ENCODE peak calls at places on chromosome 10, in eight cellular contexts. One of them, this sample, is unnamed.

GRCh38 chr10:35546824-35547225 is 58.3 kb upstream of the GJD4 start:
- DNase-seq in A549: peak; percentile 86
- DNase-seq in IMR-90: peak; percentile 61
- DNase-seq in MM.1S: no peak
- DNase-seq in transverse colon: no peak
- DNase-seq in HCT116: no peak
- DNase-seq in body of pancreas: no peak
- DNase-seq in SJSA1: no peak
- DNase-seq in this sample: no peak

GRCh38 chr10:24255907-24256306 is 47.0 kb downstream of the KIAA1217 start:
- DNase-seq in transverse colon: no peak
- DNase-seq in A549: no peak
- DNase-seq in IMR-90: no peak
- DNase-seq in SJSA1: no peak
- DNase-seq in body of pancreas: no peak
- DNase-seq in MM.1S: no peak
- DNase-seq in HCT116: no peak
- DNase-seq in this sample: no peak

GRCh38 chr10:77005901-77006300 is 631.7 kb downstream of the KCNMA1 start:
- DNase-seq in HCT116: no peak
- DNase-seq in MM.1S: no peak
- DNase-seq in A549: no peak
- DNase-seq in body of pancreas: no peak
- DNase-seq in transverse colon: no peak
- DNase-seq in SJSA1: no peak
- DNase-seq in IMR-90: no peak
- DNase-seq in this sample: no peak

GRCh38 chr10:23200586-23200985 is 8.5 kb downstream of the PTF1A start:
- DNase-seq in A549: no peak
- DNase-seq in SJSA1: no peak
- DNase-seq in MM.1S: no peak
- DNase-seq in IMR-90: no peak
- DNase-seq in HCT116: no peak
- DNase-seq in transverse colon: no peak
- DNase-seq in body of pancreas: no peak
- DNase-seq in this sample: no peak

GRCh38 chr10:36880898-36881297 is 244.5 kb upstream of the ANKRD30A start:
- DNase-seq in HCT116: no peak
- DNase-seq in MM.1S: peak; percentile 34
- DNase-seq in A549: peak; percentile 45
- DNase-seq in body of pancreas: no peak
- DNase-seq in SJSA1: no peak
- DNase-seq in IMR-90: peak; percentile 56
- DNase-seq in transverse colon: no peak
- DNase-seq in this sample: no peak

GRCh38 chr10:114647545-114648138 is 10.4 kb downstream of the ABLIM1 start:
- DNase-seq in transverse colon: no peak
- DNase-seq in SJSA1: no peak
- DNase-seq in IMR-90: peak; percentile 41
- DNase-seq in HCT116: no peak
- DNase-seq in A549: no peak
- DNase-seq in body of pancreas: no peak
- DNase-seq in MM.1S: no peak
- DNase-seq in this sample: no peak

GRCh38 chr10:34707656-34708055 is 107.4 kb downstream of the PARD3 start:
- DNase-seq in A549: no peak
- DNase-seq in IMR-90: no peak
- DNase-seq in body of pancreas: no peak
- DNase-seq in SJSA1: no peak
- DNase-seq in MM.1S: no peak
- DNase-seq in HCT116: no peak
- DNase-seq in transverse colon: no peak
- DNase-seq in this sample: no peak

GRCh38 chr10:85650791-85651506 is 715.6 kb downstream of the GRID1 start:
- DNase-seq in body of pancreas: no peak
- DNase-seq in A549: no peak
- DNase-seq in SJSA1: no peak
- DNase-seq in IMR-90: no peak
- DNase-seq in MM.1S: no peak
- DNase-seq in transverse colon: no peak
- DNase-seq in HCT116: no peak
- DNase-seq in this sample: no peak

GRCh38 chr10:33132626-33133025 is 174.6 kb upstream of the ITGB1 start:
- DNase-seq in transverse colon: no peak
- DNase-seq in SJSA1: no peak
- DNase-seq in HCT116: no peak
- DNase-seq in IMR-90: no peak
- DNase-seq in A549: peak; percentile 77
- DNase-seq in MM.1S: no peak
- DNase-seq in body of pancreas: no peak
- DNase-seq in this sample: no peak

GRCh38 chr10:129410688-129411087 is 56.4 kb upstream of the MGMT start:
- DNase-seq in HCT116: no peak
- DNase-seq in IMR-90: no peak
- DNase-seq in transverse colon: no peak
- DNase-seq in body of pancreas: no peak
- DNase-seq in A549: no peak
- DNase-seq in MM.1S: no peak
- DNase-seq in SJSA1: no peak
- DNase-seq in this sample: no peak

GRCh38 chr10:78717200-78717599 is 351.6 kb upstream of the ZMIZ1 start:
- DNase-seq in IMR-90: peak; percentile 73
- DNase-seq in SJSA1: no peak
- DNase-seq in body of pancreas: no peak
- DNase-seq in MM.1S: no peak
- DNase-seq in HCT116: no peak
- DNase-seq in transverse colon: peak; percentile 15
- DNase-seq in A549: no peak
- DNase-seq in this sample: peak; percentile 58

GRCh38 chr10:35765039-35765662 is 123.1 kb upstream of the FZD8 start:
- DNase-seq in body of pancreas: peak; percentile 33
- DNase-seq in transverse colon: peak; percentile 25
- DNase-seq in IMR-90: no peak
- DNase-seq in HCT116: no peak
- DNase-seq in A549: no peak
- DNase-seq in MM.1S: no peak
- DNase-seq in SJSA1: no peak
- DNase-seq in this sample: no peak

GRCh38 chr10:61974611-61975010 is 73.1 kb downstream of the ARID5B start:
- DNase-seq in body of pancreas: peak; percentile 26
- DNase-seq in IMR-90: peak; percentile 75
- DNase-seq in HCT116: no peak
- DNase-seq in A549: no peak
- DNase-seq in MM.1S: no peak
- DNase-seq in SJSA1: no peak
- DNase-seq in transverse colon: peak; percentile 51
- DNase-seq in this sample: no peak

GRCh38 chr10:14325325-14325955 is 5.3 kb downstream of the FRMD4A start:
- DNase-seq in HCT116: peak; percentile 50
- DNase-seq in MM.1S: no peak
- DNase-seq in SJSA1: no peak
- DNase-seq in transverse colon: peak; percentile 23
- DNase-seq in body of pancreas: peak; percentile 79
- DNase-seq in A549: peak; percentile 64
- DNase-seq in IMR-90: peak; percentile 12
- DNase-seq in this sample: no peak

GRCh38 chr10:122376364-122376961 is 2.0 kb downstream of the PLEKHA1 start:
- DNase-seq in transverse colon: no peak
- DNase-seq in body of pancreas: no peak
- DNase-seq in IMR-90: no peak
- DNase-seq in HCT116: no peak
- DNase-seq in A549: no peak
- DNase-seq in SJSA1: no peak
- DNase-seq in MM.1S: no peak
- DNase-seq in this sample: no peak

GRCh38 chr10:119139464-119140067 is 25.9 kb downstream of the SFXN4 start:
- DNase-seq in body of pancreas: no peak
- DNase-seq in IMR-90: peak; percentile 35
- DNase-seq in MM.1S: no peak
- DNase-seq in transverse colon: no peak
- DNase-seq in A549: peak; percentile 59
- DNase-seq in HCT116: peak; percentile 16
- DNase-seq in SJSA1: peak; percentile 56
- DNase-seq in this sample: no peak

GRCh38 chr10:123999261-123999660 is 94.1 kb downstream of the CHST15 start:
- DNase-seq in IMR-90: no peak
- DNase-seq in body of pancreas: no peak
- DNase-seq in MM.1S: no peak
- DNase-seq in SJSA1: no peak
- DNase-seq in transverse colon: no peak
- DNase-seq in HCT116: no peak
- DNase-seq in A549: no peak
- DNase-seq in this sample: peak; percentile 58

GRCh38 chr10:7471720-7472367 is 61.0 kb upstream of the SFMBT2 start:
- DNase-seq in SJSA1: no peak
- DNase-seq in HCT116: no peak
- DNase-seq in A549: no peak
- DNase-seq in body of pancreas: no peak
- DNase-seq in transverse colon: peak; percentile 67
- DNase-seq in MM.1S: peak; percentile 94
- DNase-seq in IMR-90: no peak
- DNase-seq in this sample: no peak

GRCh38 chr10:45443101-45444009 is 69.3 kb downstream of the ALOX5 start:
- DNase-seq in body of pancreas: no peak
- DNase-seq in IMR-90: no peak
- DNase-seq in SJSA1: peak; percentile 43
- DNase-seq in A549: no peak
- DNase-seq in transverse colon: no peak
- DNase-seq in MM.1S: no peak
- DNase-seq in HCT116: no peak
- DNase-seq in this sample: no peak

GRCh38 chr10:95456486-95456885 is 104.7 kb downstream of the SORBS1 start:
- DNase-seq in HCT116: no peak
- DNase-seq in A549: no peak
- DNase-seq in MM.1S: no peak
- DNase-seq in SJSA1: no peak
- DNase-seq in IMR-90: no peak
- DNase-seq in transverse colon: no peak
- DNase-seq in body of pancreas: no peak
- DNase-seq in this sample: peak; percentile 47
- H3K27ac ChIP-seq in HCT116: no peak overlapping the region
- H3K27ac ChIP-seq in A549: no peak overlapping the region
- H3K27ac ChIP-seq in MM.1S: no peak overlapping the region
- H3K27ac ChIP-seq in SJSA1: no peak overlapping the region
- H3K27ac ChIP-seq in IMR-90: no peak overlapping the region
- H3K27ac ChIP-seq in transverse colon: peak overlapping the region; percentile 89
- H3K27ac ChIP-seq in body of pancreas: peak overlapping the region; percentile 57
- H3K27ac ChIP-seq in this sample: peak overlapping the region; percentile 69

GRCh38 chr10:80077869-80078447 is 507 bp upstream of the TMEM254 start:
- DNase-seq in body of pancreas: peak; percentile 14
- DNase-seq in MM.1S: no peak
- DNase-seq in A549: no peak
- DNase-seq in HCT116: no peak
- DNase-seq in transverse colon: no peak
- DNase-seq in SJSA1: no peak
- DNase-seq in IMR-90: no peak
- DNase-seq in this sample: no peak
- H3K27ac ChIP-seq in body of pancreas: peak overlapping the region; percentile 94
- H3K27ac ChIP-seq in MM.1S: peak overlapping the region; percentile 91
- H3K27ac ChIP-seq in A549: peak overlapping the region; percentile 96
- H3K27ac ChIP-seq in HCT116: peak overlapping the region; percentile 87
- H3K27ac ChIP-seq in transverse colon: peak overlapping the region; percentile 93
- H3K27ac ChIP-seq in SJSA1: peak overlapping the region; percentile 65
- H3K27ac ChIP-seq in IMR-90: peak overlapping the region; percentile 71
- H3K27ac ChIP-seq in this sample: peak overlapping the region; percentile 98

GRCh38 chr10:5360318-5360915 is 4.3 kb upstream of the UCN3 start:
- DNase-seq in SJSA1: no peak
- DNase-seq in body of pancreas: no peak
- DNase-seq in A549: peak; percentile 76
- DNase-seq in IMR-90: no peak
- DNase-seq in transverse colon: no peak
- DNase-seq in HCT116: no peak
- DNase-seq in MM.1S: no peak
- DNase-seq in this sample: no peak
- H3K27ac ChIP-seq in SJSA1: no peak overlapping the region
- H3K27ac ChIP-seq in body of pancreas: no peak overlapping the region
- H3K27ac ChIP-seq in A549: peak overlapping the region; percentile 33
- H3K27ac ChIP-seq in IMR-90: no peak overlapping the region
- H3K27ac ChIP-seq in transverse colon: no peak overlapping the region
- H3K27ac ChIP-seq in HCT116: no peak overlapping the region
- H3K27ac ChIP-seq in MM.1S: no peak overlapping the region
- H3K27ac ChIP-seq in this sample: no peak overlapping the region

GRCh38 chr10:3668276-3668960 is 116.6 kb downstream of the KLF6 start:
- DNase-seq in body of pancreas: peak; percentile 63
- DNase-seq in A549: no peak
- DNase-seq in SJSA1: no peak
- DNase-seq in transverse colon: peak; percentile 52
- DNase-seq in HCT116: no peak
- DNase-seq in IMR-90: peak; percentile 84
- DNase-seq in MM.1S: no peak
- DNase-seq in this sample: no peak
- H3K27ac ChIP-seq in body of pancreas: peak overlapping the region; percentile 68
- H3K27ac ChIP-seq in A549: peak overlapping the region; percentile 11
- H3K27ac ChIP-seq in SJSA1: no peak overlapping the region
- H3K27ac ChIP-seq in transverse colon: no peak overlapping the region
- H3K27ac ChIP-seq in HCT116: no peak overlapping the region
- H3K27ac ChIP-seq in IMR-90: peak overlapping the region; percentile 24
- H3K27ac ChIP-seq in MM.1S: no peak overlapping the region
- H3K27ac ChIP-seq in this sample: no peak overlapping the region

GRCh38 chr10:63171926-63172325 is 38.8 kb downstream of the NRBF2 start:
- DNase-seq in A549: no peak
- DNase-seq in MM.1S: no peak
- DNase-seq in transverse colon: no peak
- DNase-seq in SJSA1: no peak
- DNase-seq in HCT116: no peak
- DNase-seq in IMR-90: no peak
- DNase-seq in body of pancreas: no peak
- DNase-seq in this sample: no peak

GRCh38 chr10:63169624-63170023 is 36.5 kb downstream of the NRBF2 start:
- DNase-seq in HCT116: no peak
- DNase-seq in IMR-90: no peak
- DNase-seq in MM.1S: no peak
- DNase-seq in SJSA1: no peak
- DNase-seq in transverse colon: no peak
- DNase-seq in A549: no peak
- DNase-seq in body of pancreas: no peak
- DNase-seq in this sample: no peak

GRCh38 chr10:63166742-63167258 is 33.7 kb downstream of the NRBF2 start:
- DNase-seq in HCT116: peak; percentile 64
- DNase-seq in A549: peak; percentile 84
- DNase-seq in MM.1S: peak; percentile 74
- DNase-seq in body of pancreas: no peak
- DNase-seq in IMR-90: peak; percentile 85
- DNase-seq in transverse colon: no peak
- DNase-seq in SJSA1: no peak
- DNase-seq in this sample: no peak

GRCh38 chr10:63171255-63171654 is 38.1 kb downstream of the NRBF2 start:
- DNase-seq in IMR-90: no peak
- DNase-seq in transverse colon: no peak
- DNase-seq in A549: no peak
- DNase-seq in HCT116: no peak
- DNase-seq in MM.1S: no peak
- DNase-seq in body of pancreas: no peak
- DNase-seq in SJSA1: no peak
- DNase-seq in this sample: no peak

GRCh38 chr10:63169063-63169462 is 35.9 kb downstream of the NRBF2 start:
- DNase-seq in HCT116: no peak
- DNase-seq in body of pancreas: no peak
- DNase-seq in MM.1S: no peak
- DNase-seq in transverse colon: no peak
- DNase-seq in A549: no peak
- DNase-seq in SJSA1: no peak
- DNase-seq in IMR-90: no peak
- DNase-seq in this sample: no peak
- H3K27ac ChIP-seq in HCT116: no peak overlapping the region
- H3K27ac ChIP-seq in body of pancreas: peak overlapping the region; percentile 6
- H3K27ac ChIP-seq in MM.1S: no peak overlapping the region
- H3K27ac ChIP-seq in transverse colon: no peak overlapping the region
- H3K27ac ChIP-seq in A549: no peak overlapping the region
- H3K27ac ChIP-seq in SJSA1: no peak overlapping the region
- H3K27ac ChIP-seq in IMR-90: no peak overlapping the region
- H3K27ac ChIP-seq in this sample: no peak overlapping the region

This sample was measured in coronary artery.